ENCODE peak calls at places on chromosomes 16 and 17, in nine cellular contexts. X is esophagus squamous epithelium, S is ovary, J is A549, D is prostate gland, O is adrenal gland, L is stomach, R is endothelial cell of umbilical vein, F is IMR-90. T is an unnamed sample. For H3K4me1, the result is how much of the 10 kb centered on the place peaks cover.

GRCh38 chr17:17221329-17221728 is 15.2 kb upstream of the PLD6 start:
- DNase-seq in X (no peak), S (no peak), J (no peak), D (no peak), O (no peak), L (no peak), R (no peak), F (no peak), T (no peak)

GRCh38 chr16:69494993-69495392 is 70.6 kb downstream of the CYB5B start:
- DNase-seq in X (no peak), S (no peak), J (peak), D (no peak), O (peak), L (no peak), R (peak), F (no peak), T (no peak)

GRCh38 chr17:81814748-81815645 is 11.0 kb downstream of the GCGR start:
- DNase-seq in X (no peak), S (no peak), J (no peak), D (no peak), O (no peak), L (no peak), R (no peak), F (no peak), T (no peak)

GRCh38 chr16:27748868-27749546 is 199.1 kb downstream of the KATNIP start:
- DNase-seq in X (no peak), S (peak), J (peak), D (peak), O (peak), L (no peak), R (peak), F (peak), T (no peak)

GRCh38 chr16:21260870-21261791 is 17.0 kb downstream of the CRYM start:
- DNase-seq in X (no peak), S (no peak), J (peak), D (no peak), O (peak), L (peak), R (peak), F (peak), T (peak)

GRCh38 chr17:19387921-19388521 is 1.0 kb upstream of the MFAP4 start:
- DNase-seq in X (no peak), S (no peak), J (no peak), D (no peak), O (peak), L (no peak), R (no peak), F (peak), T (peak)

GRCh38 chr17:64202683-64203430 is 60.2 kb downstream of the TEX2 start:
- DNase-seq in X (no peak), S (no peak), J (no peak), D (no peak), O (peak), L (no peak), R (no peak), F (peak), T (peak)

GRCh38 chr17:74972107-74972972 is at the start of gene HID1:
- DNase-seq in X (no peak), S (peak), J (peak), D (peak), O (peak), L (peak), R (peak), F (no peak), T (no peak)

GRCh38 chr17:161481-161880 is 20.0 kb downstream of the DOC2B start:
- DNase-seq in X (no peak), S (no peak), J (no peak), D (no peak), O (no peak), L (no peak), R (no peak), F (no peak), T (no peak)

GRCh38 chr16:55876854-55877253 is 1.7 kb upstream of the CES5A start:
- DNase-seq in X (no peak), S (no peak), J (peak), D (no peak), O (no peak), L (no peak), R (no peak), F (peak), T (no peak)

GRCh38 chr17:72790194-72790593 is 302.3 kb downstream of the SLC39A11 start:
- DNase-seq in X (no peak), S (no peak), J (no peak), D (no peak), O (no peak), L (no peak), R (no peak), F (no peak), T (no peak)
- TF ChIP-seq POLR2A in X (no peak), S (no peak), J (no peak), D (no peak), O (no peak), L (no peak), R (no peak), F (no peak), T (no peak)

GRCh38 chr16:67182288-67182687 is 1.5 kb downstream of the MATCAP1 start:
- DNase-seq in X (no peak), S (no peak), J (no peak), D (no peak), O (no peak), L (no peak), R (no peak), F (peak), T (no peak)
- H3K4me1 ChIP-seq in X (half or more), S (under half), J (under half), D (under half), O (half or more), L (under half), R (under half), F (under half), T (under half)

DNA sequence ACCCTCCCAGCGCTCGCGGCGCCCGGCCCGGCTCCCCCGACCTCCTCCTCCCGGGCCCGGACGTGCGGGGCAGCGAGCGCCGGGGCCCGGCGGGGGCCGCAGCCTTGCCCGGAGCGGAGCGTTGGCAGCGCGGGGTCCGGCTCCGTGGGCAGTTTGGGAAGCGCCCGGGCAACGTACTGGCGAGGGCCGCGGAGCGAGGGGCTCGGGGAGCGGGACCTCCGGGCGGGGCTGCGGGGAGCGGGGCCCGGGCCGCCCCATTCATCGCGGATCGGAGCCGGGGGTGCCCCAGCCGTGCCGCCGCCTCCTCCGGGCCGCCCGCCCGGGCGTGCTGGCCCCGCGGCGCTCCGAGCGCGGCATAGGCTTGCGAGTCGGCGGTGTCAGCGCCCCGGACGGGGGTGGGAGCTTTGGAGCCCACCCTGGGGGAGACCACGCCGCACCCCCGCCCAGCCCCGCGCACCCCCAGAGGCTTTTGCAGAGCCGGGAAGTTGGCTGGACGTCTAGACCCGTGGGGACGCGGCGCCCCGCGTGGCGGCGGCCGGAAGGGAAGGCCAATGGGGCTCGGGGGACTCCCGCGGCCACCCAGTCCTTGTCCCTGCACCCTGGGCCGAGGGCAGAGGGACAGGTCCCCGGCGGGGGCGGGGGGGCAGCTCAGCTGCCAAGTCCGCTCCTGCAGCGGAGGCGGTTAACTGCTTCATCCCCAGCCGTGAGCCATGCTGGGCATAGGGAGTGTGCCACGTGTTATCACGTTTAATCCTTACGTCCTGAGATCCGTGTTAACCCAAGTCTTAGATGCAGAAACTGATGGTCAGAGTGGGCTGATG is 852 bp downstream of the ZNF469 start:
- DNase-seq in X (no peak), S (peak), J (peak), D (no peak), O (peak), L (peak), R (peak), F (peak), T (no peak)
- TF ChIP-seq CTCF in X (peak), S (peak), J (peak), D (no peak), O (peak), L (no peak), R (peak), F (peak), T (peak)

GRCh38 chr17:27940503-27940902 is 47.3 kb upstream of the LYRM9 start:
- DNase-seq in X (no peak), S (no peak), J (no peak), D (no peak), O (no peak), L (no peak), R (no peak), F (no peak), T (no peak)
- TF ChIP-seq POLR2A in X (no peak), S (no peak), J (no peak), D (no peak), O (no peak), L (no peak), R (no peak), F (no peak), T (no peak)

DNA sequence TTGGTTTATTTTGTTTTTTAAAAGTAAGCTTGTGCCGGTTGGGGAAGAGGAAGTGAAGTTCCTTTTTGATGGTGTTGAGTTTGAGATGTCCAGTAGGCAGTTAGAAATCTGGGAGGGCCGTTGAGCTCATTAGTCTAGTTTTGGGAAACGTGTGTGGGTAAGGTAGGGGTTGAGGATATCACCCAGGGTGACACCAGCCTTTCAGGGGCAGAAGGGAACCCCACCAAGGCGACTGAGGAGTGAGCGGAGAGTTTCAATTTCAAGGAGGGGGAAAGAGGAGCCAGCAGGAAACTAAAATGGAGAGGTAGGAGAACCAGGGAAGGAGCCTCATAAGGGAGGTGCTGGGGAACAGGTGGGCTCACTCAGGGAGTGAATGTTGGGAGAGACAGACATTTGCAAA is 22.7 kb downstream of the HAPSTR1 start:
- DNase-seq in X (no peak), S (no peak), J (no peak), D (no peak), O (no peak), L (no peak), R (no peak), F (no peak), T (no peak)
- H3K4me1 ChIP-seq in X (half or more), S (under half), J (half or more), D (under half), O (half or more), L (half or more), R (under half), F (under half), T (under half)

GRCh38 chr16:65697516-65697915 is 575.7 kb upstream of the CDH11 start:
- DNase-seq in X (no peak), S (no peak), J (no peak), D (no peak), O (no peak), L (no peak), R (no peak), F (no peak), T (no peak)

GRCh38 chr16:65697061-65697460 is 575.2 kb upstream of the CDH11 start:
- DNase-seq in X (no peak), S (no peak), J (no peak), D (no peak), O (no peak), L (no peak), R (no peak), F (no peak), T (no peak)

GRCh38 chr16:65702707-65703402 is 581.0 kb upstream of the CDH11 start:
- DNase-seq in X (no peak), S (no peak), J (no peak), D (no peak), O (no peak), L (no peak), R (no peak), F (no peak), T (no peak)

GRCh38 chr16:65698943-65699342 is 577.1 kb upstream of the CDH11 start:
- DNase-seq in X (no peak), S (peak), J (no peak), D (no peak), O (no peak), L (no peak), R (no peak), F (no peak), T (no peak)

DNA sequence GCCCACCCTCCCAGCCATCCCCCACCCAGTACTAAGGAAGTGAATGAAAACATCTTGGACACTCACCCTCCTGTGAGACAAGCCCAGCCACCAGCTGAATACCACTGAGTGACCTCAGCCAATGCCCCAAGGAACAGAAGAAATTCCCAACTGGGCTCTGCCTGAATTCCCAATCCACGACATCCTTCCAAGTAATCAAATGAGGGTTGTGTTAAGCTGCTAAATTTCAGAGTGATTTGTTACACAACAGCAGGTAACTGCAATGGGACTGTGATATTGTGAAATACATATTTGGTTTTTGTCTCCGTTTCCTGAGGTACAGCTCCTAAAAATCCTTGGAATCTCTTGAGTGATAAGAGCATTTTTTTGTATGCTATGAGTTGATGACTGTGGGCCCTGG is 578.7 kb upstream of the CDH11 start:
- DNase-seq in X (no peak), S (no peak), J (no peak), D (no peak), O (no peak), L (no peak), R (no peak), F (no peak), T (no peak)
- TF ChIP-seq CTCF in X (no peak), S (no peak), J (no peak), D (no peak), O (no peak), L (no peak), R (no peak), F (no peak), T (no peak)

GRCh38 chr17:39866013-39866730 is 1.8 kb upstream of the ZPBP2 start:
- DNase-seq in X (no peak), S (no peak), J (no peak), D (no peak), O (no peak), L (no peak), R (no peak), F (no peak), T (no peak)

GRCh38 chr17:39868554-39868942 is 546 bp downstream of the ZPBP2 start:
- DNase-seq in X (no peak), S (no peak), J (no peak), D (no peak), O (no peak), L (no peak), R (no peak), F (no peak), T (no peak)

GRCh38 chr17:39870776-39871175 is 2.8 kb downstream of the ZPBP2 start:
- DNase-seq in X (no peak), S (no peak), J (no peak), D (no peak), O (no peak), L (no peak), R (no peak), F (no peak), T (no peak)

GRCh38 chr17:39867084-39867890 is 715 bp upstream of the ZPBP2 start:
- DNase-seq in X (no peak), S (no peak), J (no peak), D (no peak), O (no peak), L (no peak), R (no peak), F (no peak), T (no peak)

DNA sequence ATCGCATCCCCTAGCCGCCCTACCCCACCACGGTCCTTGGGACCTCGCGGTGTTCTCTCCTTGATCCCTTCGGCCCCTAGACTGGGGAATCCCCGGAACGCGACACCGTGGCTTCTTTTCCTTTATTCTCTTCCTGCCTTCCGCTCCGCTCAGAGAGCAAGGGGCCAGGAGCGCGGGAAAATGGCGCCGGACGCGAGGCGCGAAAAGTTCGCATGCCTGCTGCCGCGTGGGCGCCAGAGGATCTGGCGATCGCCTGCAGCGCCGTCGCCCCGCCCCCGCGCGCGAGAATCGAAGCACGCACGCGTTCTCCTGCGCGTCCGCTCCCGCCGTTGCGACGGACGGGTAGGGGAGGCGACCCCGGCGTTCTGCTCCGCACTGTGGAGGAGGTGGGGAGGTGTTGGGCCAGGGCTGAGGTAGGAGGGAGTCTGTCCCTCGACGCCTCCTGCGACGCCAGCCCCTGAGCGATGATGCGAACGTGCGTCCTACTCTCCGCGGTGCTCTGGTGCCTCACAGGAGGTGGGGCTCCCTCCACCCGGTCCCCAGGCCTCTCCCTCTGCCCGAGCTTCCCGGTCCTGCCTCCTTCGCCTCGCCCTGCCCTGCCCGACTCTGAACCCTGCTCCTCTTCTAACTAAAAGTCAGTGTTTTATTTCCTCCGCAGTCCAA is at the start of gene ZPBP2:
- DNase-seq in X (no peak), S (no peak), J (no peak), D (no peak), O (no peak), L (no peak), R (no peak), F (no peak), T (no peak)
- TF ChIP-seq POLR2A in X (no peak), S (no peak), J (no peak), D (no peak), O (no peak), L (no peak), R (no peak), F (no peak), T (no peak)

DNA sequence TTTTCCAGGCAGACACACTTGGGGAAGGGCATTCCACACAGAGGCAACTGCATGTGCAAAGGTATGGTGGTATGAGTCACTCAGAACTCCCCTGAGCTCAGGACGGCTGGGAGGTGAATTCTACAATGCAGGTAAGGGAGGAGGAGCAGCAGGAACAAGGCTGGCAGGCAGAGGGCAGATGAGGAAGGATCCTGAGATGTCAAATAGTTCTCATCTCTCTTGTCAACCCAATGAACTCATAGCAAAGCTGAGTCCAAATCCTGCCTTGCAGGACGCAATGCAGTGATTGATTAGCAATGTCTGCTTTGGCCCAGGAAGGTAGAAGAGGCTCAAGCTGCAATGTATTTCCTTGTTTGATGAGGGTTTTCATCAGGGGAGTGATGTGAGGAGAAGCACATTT is 243.5 kb downstream of the XYLT1 start:
- DNase-seq in X (no peak), S (no peak), J (no peak), D (no peak), O (no peak), L (no peak), R (no peak), F (no peak), T (no peak)
- H3K4me1 ChIP-seq in X (half or more), S (under half), J (under half), D (under half), O (under half), L (under half), R (under half), F (under half), T (under half)

GRCh38 chr17:80664217-80664780 is 119.7 kb downstream of the RPTOR start:
- DNase-seq in X (no peak), S (no peak), J (no peak), D (no peak), O (no peak), L (no peak), R (no peak), F (no peak), T (no peak)
- TF ChIP-seq CTCF in X (no peak), S (no peak), J (no peak), D (no peak), O (no peak), L (no peak), R (no peak), F (no peak), T (no peak)

GRCh38 chr17:4968166-4968915 is 724 bp upstream of the SPAG7 start:
- DNase-seq in X (no peak), S (no peak), J (no peak), D (peak), O (no peak), L (no peak), R (no peak), F (no peak), T (no peak)

GRCh38 chr17:4966844-4967538 is 626 bp downstream of the SPAG7 start:
- DNase-seq in X (peak), S (peak), J (peak), D (peak), O (peak), L (peak), R (peak), F (peak), T (peak)

GRCh38 chr17:4968916-4969550 is 1.4 kb upstream of the SPAG7 start:
- DNase-seq in X (no peak), S (no peak), J (peak), D (no peak), O (peak), L (no peak), R (peak), F (peak), T (no peak)

GRCh38 chr17:4969551-4970231 is 2.1 kb upstream of the SPAG7 start:
- DNase-seq in X (no peak), S (no peak), J (no peak), D (no peak), O (peak), L (no peak), R (no peak), F (peak), T (peak)

DNA sequence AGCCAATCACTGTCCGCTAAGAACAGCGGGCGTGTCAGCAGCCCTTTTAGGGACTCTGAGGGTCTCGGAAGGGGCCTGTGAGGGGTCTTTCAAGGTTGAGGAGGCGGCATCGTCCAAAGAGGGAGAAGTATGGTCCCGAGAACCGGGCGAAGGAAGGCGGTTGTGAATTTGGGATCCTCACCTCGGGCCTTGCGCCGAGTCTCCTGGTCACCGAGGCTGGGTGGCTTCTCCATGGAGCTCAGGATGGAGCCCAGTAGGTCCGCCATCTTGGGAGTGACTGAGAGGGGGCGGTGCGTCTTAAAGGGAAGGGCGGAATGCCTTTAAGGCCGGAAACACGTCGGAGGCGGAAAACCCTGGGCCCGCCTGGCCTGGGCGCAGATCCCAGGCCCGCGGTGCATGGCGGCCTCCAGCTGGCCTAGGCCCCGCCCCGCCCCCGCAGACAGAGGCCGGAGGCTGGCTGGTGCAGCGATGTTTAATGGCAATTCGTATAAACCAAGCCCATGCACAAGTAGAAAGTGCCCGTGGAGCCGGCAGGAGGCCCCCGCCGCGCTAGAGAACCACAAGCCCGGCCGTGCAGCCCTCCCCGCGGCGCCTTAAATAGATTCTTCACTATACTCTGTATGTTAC is at the start of gene SPAG7:
- DNase-seq in X (peak), S (peak), J (peak), D (peak), O (peak), L (peak), R (peak), F (peak), T (peak)
- TF ChIP-seq POLR2A in X (no peak), S (peak), J (peak), D (peak), O (peak), L (no peak), R (peak), F (peak), T (peak)

T was measured in right lobe of liver.